ENCODE peak calls at places on chromosomes 5 and 9, in five cellular contexts. One of them, this sample, is unnamed.

GRCh38 chr5:62460578-62460983 is 48.0 kb downstream of the IPO11 start:
- DNase-seq in DMS153: no peak
- DNase-seq in kidney tubule cell: peak
- DNase-seq in stimulated activated CD4-positive, alpha-beta T cell treated with anti-CD3 and anti-CD28 coated beads, Interleukin-2, amount 100 ng/mL, for 48 hours: no peak
- DNase-seq in AML-193: peak
- DNase-seq in this sample: no peak

GRCh38 chr5:171736976-171737848 is 48.4 kb upstream of the SMIM23 start:
- DNase-seq in DMS153: no peak
- DNase-seq in kidney tubule cell: no peak
- DNase-seq in stimulated activated CD4-positive, alpha-beta T cell treated with anti-CD3 and anti-CD28 coated beads, Interleukin-2, amount 100 ng/mL, for 48 hours: no peak
- DNase-seq in AML-193: no peak
- DNase-seq in this sample: no peak

GRCh38 chr9:99037768-99038167 is 67.1 kb upstream of the TGFBR1 start:
- DNase-seq in DMS153: no peak
- DNase-seq in kidney tubule cell: no peak
- DNase-seq in stimulated activated CD4-positive, alpha-beta T cell treated with anti-CD3 and anti-CD28 coated beads, Interleukin-2, amount 100 ng/mL, for 48 hours: no peak
- DNase-seq in AML-193: no peak
- DNase-seq in this sample: no peak

GRCh38 chr9:128242828-128243485 is 32.9 kb downstream of the GOLGA2 start:
- DNase-seq in DMS153: no peak
- DNase-seq in kidney tubule cell: no peak
- DNase-seq in stimulated activated CD4-positive, alpha-beta T cell treated with anti-CD3 and anti-CD28 coated beads, Interleukin-2, amount 100 ng/mL, for 48 hours: no peak
- DNase-seq in AML-193: no peak
- DNase-seq in this sample: no peak

GRCh38 chr5:118236108-118236849 is 752.1 kb downstream of the DTWD2 start:
- DNase-seq in DMS153: no peak
- DNase-seq in kidney tubule cell: peak
- DNase-seq in stimulated activated CD4-positive, alpha-beta T cell treated with anti-CD3 and anti-CD28 coated beads, Interleukin-2, amount 100 ng/mL, for 48 hours: no peak
- DNase-seq in AML-193: no peak
- DNase-seq in this sample: no peak

GRCh38 chr9:95009459-95009858 is 283.0 kb downstream of the AOPEP start:
- DNase-seq in DMS153: no peak
- DNase-seq in kidney tubule cell: peak
- DNase-seq in stimulated activated CD4-positive, alpha-beta T cell treated with anti-CD3 and anti-CD28 coated beads, Interleukin-2, amount 100 ng/mL, for 48 hours: no peak
- DNase-seq in AML-193: no peak
- DNase-seq in this sample: no peak

GRCh38 chr9:98944130-98945074 is 695 bp downstream of the COL15A1 start:
- DNase-seq in DMS153: no peak
- DNase-seq in kidney tubule cell: peak
- DNase-seq in stimulated activated CD4-positive, alpha-beta T cell treated with anti-CD3 and anti-CD28 coated beads, Interleukin-2, amount 100 ng/mL, for 48 hours: no peak
- DNase-seq in AML-193: no peak
- DNase-seq in this sample: peak

GRCh38 chr5:159337291-159337974 is 7.1 kb upstream of the IL12B start:
- DNase-seq in DMS153: no peak
- DNase-seq in kidney tubule cell: peak
- DNase-seq in stimulated activated CD4-positive, alpha-beta T cell treated with anti-CD3 and anti-CD28 coated beads, Interleukin-2, amount 100 ng/mL, for 48 hours: peak
- DNase-seq in AML-193: peak
- DNase-seq in this sample: peak

GRCh38 chr9:88988796-88989641 is 2.2 kb upstream of the S1PR3 start:
- DNase-seq in DMS153: no peak
- DNase-seq in kidney tubule cell: peak
- DNase-seq in stimulated activated CD4-positive, alpha-beta T cell treated with anti-CD3 and anti-CD28 coated beads, Interleukin-2, amount 100 ng/mL, for 48 hours: no peak
- DNase-seq in AML-193: peak
- DNase-seq in this sample: peak

GRCh38 chr5:98775246-98775961 is 1.9 kb downstream of the RGMB start:
- DNase-seq in DMS153: no peak
- DNase-seq in kidney tubule cell: no peak
- DNase-seq in stimulated activated CD4-positive, alpha-beta T cell treated with anti-CD3 and anti-CD28 coated beads, Interleukin-2, amount 100 ng/mL, for 48 hours: no peak
- DNase-seq in AML-193: no peak
- DNase-seq in this sample: no peak

This sample was measured in HL-60.